ENCODE peak calls at places on chromosomes 12 and 14, in five cellular contexts. S, A, U, M and N are unnamed samples.

GRCh38 chr14:65260786-65261185 is 151.7 kb upstream of the FUT8 start:
- DNase-seq in U (no peak), M (no peak), S (no peak), A (no peak), N (no peak)

GRCh38 chr12:39764944-39765560 is 145.4 kb upstream of the ABCD2 start:
- DNase-seq in M (peak; percentile 53), U (peak; percentile 52), S (peak; percentile 52), A (peak; percentile 11), N (peak; percentile 3)

GRCh38 chr12:48296586-48297396 is 53.9 kb downstream of the ZNF641 start:
- DNase-seq in A (peak; percentile 36), S (peak; percentile 75), M (peak; percentile 79), U (peak; percentile 88), N (no peak)

GRCh38 chr12:19576421-19576925 is 137.2 kb downstream of the AEBP2 start:
- DNase-seq in S (peak; percentile 64), M (peak; percentile 27), A (no peak), U (no peak), N (no peak)

GRCh38 chr14:55518391-55518790 is 61.6 kb upstream of the KTN1 start:
- DNase-seq in S (peak; percentile 47), A (no peak), U (no peak), M (no peak), N (no peak)

GRCh38 chr12:88206636-88207035 is 64.5 kb downstream of the TMTC3 start:
- DNase-seq in S (no peak), M (no peak), A (peak; percentile 41), U (no peak), N (no peak)

GRCh38 chr12:45336762-45337596 is 121.1 kb downstream of the ANO6 start:
- DNase-seq in A (peak; percentile 87), S (no peak), U (no peak), M (peak; percentile 90), N (no peak)

GRCh38 chr12:112808176-112808575 is 16.6 kb downstream of the RPH3A start:
- DNase-seq in M (no peak), S (no peak), A (no peak), U (no peak), N (no peak)

GRCh38 chr12:122449317-122449716 is 26.8 kb upstream of the CLIP1 start:
- DNase-seq in A (peak; percentile 66), M (peak; percentile 62), U (no peak), S (peak; percentile 38), N (no peak)

GRCh38 chr14:95531473-95531872 is 3.4 kb upstream of the GLRX5 start:
- DNase-seq in S (peak; percentile 81), U (no peak), M (peak; percentile 79), A (peak; percentile 56), N (no peak)

GRCh38 chr12:117105902-117106301 is 6.7 kb upstream of the TESC start:
- DNase-seq in A (no peak), M (no peak), U (no peak), S (no peak), N (no peak)

GRCh38 chr12:96948782-96949181 is 41.7 kb downstream of the NEDD1 start:
- DNase-seq in S (no peak), A (no peak), M (no peak), U (no peak), N (no peak)

GRCh38 chr12:109604902-109605536 is 31.4 kb downstream of the MVK start:
- DNase-seq in M (no peak), S (no peak), U (peak; percentile 68), A (no peak), N (no peak)

GRCh38 chr12:125346361-125346760 is 281.1 kb downstream of the AACS start:
- DNase-seq in M (no peak), U (no peak), S (no peak), A (no peak), N (no peak)

GRCh38 chr12:120866143-120866542 is 38.0 kb downstream of the SPPL3 start:
- DNase-seq in M (no peak), S (no peak), U (no peak), A (no peak), N (no peak)

GRCh38 chr12:82527165-82527780 is 159.4 kb upstream of the TMTC2 start:
- DNase-seq in M (peak; percentile 69), S (peak; percentile 69), A (peak; percentile 39), U (peak; percentile 71), N (peak; percentile 15)

GRCh38 chr14:56310643-56311042 is 192.4 kb downstream of the PELI2 start:
- DNase-seq in M (peak; percentile 51), U (no peak), A (no peak), S (peak; percentile 27), N (no peak)

GRCh38 chr12:39892146-39892545 is 213.7 kb downstream of the SLC2A13 start:
- DNase-seq in U (no peak), A (no peak), S (no peak), M (no peak), N (no peak)

GRCh38 chr12:53999596-54000104 is 311 bp upstream of the HOXC9 start:
- DNase-seq in U (no peak), S (no peak), M (peak; percentile 78), A (peak; percentile 42), N (no peak)

GRCh38 chr14:57747036-57747435 is 118.9 kb downstream of the SLC35F4 start:
- DNase-seq in M (no peak), U (no peak), S (peak; percentile 16), A (no peak), N (no peak)

GRCh38 chr14:102605026-102605425 is 12.6 kb downstream of the RCOR1 start:
- DNase-seq in A (no peak), U (no peak), M (no peak), S (no peak), N (no peak)

GRCh38 chr12:131783915-131784541 is 44.2 kb upstream of the MMP17 start:
- DNase-seq in S (no peak), U (no peak), A (peak; percentile 83), M (peak; percentile 90), N (no peak)

GRCh38 chr12:115313929-115314328 is 630.0 kb upstream of the TBX3 start:
- DNase-seq in U (no peak), M (peak; percentile 88), A (no peak), S (no peak), N (no peak)

GRCh38 chr14:96821501-96821900 is 24.3 kb downstream of the VRK1 start:
- DNase-seq in U (no peak), S (no peak), A (no peak), M (no peak), N (no peak)

GRCh38 chr12:70045514-70045913 is 197.7 kb upstream of the CNOT2 start:
- DNase-seq in A (no peak), M (no peak), U (no peak), S (no peak), N (no peak)

GRCh38 chr12:67391656-67392055 is 122.5 kb downstream of the CAND1 start:
- DNase-seq in S (no peak), U (no peak), M (no peak), A (no peak), N (no peak)

GRCh38 chr12:67391034-67391433 is 121.9 kb downstream of the CAND1 start:
- DNase-seq in M (no peak), A (no peak), U (no peak), S (no peak), N (no peak)

GRCh38 chr12:67386869-67387570 is 117.9 kb downstream of the CAND1 start:
- DNase-seq in M (no peak), S (no peak), A (no peak), U (no peak), N (no peak)

DNA sequence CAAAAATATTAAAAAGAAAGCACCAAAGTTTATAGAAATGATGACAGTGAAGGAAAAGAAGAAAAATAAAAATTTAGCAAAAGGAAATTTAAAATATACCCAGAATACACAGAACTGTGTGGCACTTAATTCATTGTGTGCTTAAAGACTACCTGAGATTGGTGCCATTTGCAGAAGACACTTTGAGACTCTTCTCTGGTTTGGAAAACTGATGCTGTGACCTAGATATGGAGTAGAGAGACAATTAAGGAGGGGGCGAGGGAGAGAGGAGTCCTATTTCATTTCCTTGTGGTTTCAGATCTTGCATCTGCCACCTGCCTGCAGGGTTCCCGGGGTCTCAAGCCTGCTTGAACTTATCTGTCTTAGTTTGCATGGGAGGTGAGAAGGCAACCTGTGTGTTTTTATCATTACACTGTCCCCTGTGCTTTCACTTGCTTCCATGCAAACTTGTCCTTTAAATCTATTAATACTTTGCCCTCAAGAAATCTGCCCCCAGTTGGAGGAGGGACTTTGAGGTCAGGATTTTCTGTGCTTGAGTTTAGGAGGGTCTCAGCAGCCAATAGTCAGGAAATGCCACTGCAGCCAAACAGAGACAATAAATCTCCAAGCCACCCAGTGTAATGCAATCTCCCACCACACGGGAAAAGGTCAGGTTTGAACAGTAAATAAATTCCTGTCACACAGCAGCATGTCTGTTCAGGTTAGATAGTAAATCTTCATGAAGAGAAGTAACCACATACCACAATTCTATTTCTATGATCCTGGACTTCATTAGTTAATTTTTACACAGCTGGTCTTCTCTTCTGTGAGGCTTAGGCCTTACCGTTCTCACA is 119.4 kb downstream of the CAND1 start:
- DNase-seq in U (peak; percentile 31), S (no peak), M (no peak), A (no peak), N (no peak)
- TF ChIP-seq CTCF in U (peak; percentile 42), S (no peak), M (peak; percentile 10), A (no peak), N (peak; percentile 26)

DNA sequence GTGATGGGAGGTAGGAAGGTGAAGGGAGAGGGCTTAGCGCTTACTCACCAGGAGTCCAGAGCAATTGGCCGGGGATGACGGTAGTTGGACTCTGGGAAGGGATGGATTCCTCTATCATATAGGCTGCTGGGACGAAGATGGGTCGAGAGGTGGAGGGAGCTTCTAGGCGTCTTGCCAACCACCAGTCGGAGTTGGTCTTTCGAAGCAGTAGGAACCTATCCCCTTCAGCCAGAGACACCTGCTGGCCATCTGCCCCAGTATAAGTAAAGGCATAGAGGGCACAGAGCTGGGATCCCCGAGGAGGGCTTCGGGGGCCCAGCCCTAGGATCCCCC is 657 bp downstream of the ARHGAP9 start:
- DNase-seq in M (no peak), U (no peak), A (no peak), S (no peak), N (no peak)
- H3K4me3 ChIP-seq in M (no peak overlapping the region), U (no peak overlapping the region), A (no peak overlapping the region), S (no peak overlapping the region), N (peak overlapping the region; percentile 72)

GRCh38 chr12:107891967-107892366 is 117.5 kb downstream of the ASCL4 start:
- DNase-seq in M (no peak), U (peak; percentile 56), A (no peak), S (peak; percentile 14), N (no peak)
- TF ChIP-seq CTCF in M (peak; percentile 19), U (peak; percentile 55), A (peak; percentile 37), S (no peak), N (peak; percentile 59)

DNA sequence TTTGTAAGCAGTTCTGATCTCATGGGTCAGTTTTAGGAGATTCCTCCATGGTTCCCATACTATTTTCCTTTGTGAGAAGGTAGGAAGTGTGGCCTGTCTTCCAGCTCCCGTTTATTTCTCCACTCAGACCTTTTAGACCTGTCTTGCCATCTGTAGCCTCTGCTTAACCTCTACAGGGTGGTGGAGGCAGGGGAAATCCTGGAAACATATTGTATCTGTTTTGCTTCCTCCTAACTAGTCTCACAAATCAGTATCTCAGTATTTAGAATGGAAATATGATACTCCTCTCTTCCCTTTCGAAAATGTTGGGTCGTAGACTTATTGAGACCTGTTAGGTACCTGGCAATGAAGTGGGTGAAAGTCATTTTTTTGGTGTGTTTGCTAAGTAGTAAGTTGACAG is 399.4 kb upstream of the RGS6 start:
- DNase-seq in U (no peak), S (no peak), M (no peak), A (no peak), N (no peak)
- H3K4me3 ChIP-seq in U (no peak overlapping the region), S (no peak overlapping the region), M (no peak overlapping the region), A (no peak overlapping the region), N (no peak overlapping the region)

GRCh38 chr14:38431156-38431555 is 175.3 kb upstream of the CLEC14A start:
- DNase-seq in S (no peak), A (no peak), U (no peak), M (no peak), N (no peak)
- TF ChIP-seq CTCF in S (no peak), A (no peak), U (no peak), M (no peak), N (no peak)